ENCODE peak calls at places on chromosomes 4 and X, in eight cellular contexts. One of them, this sample, is unnamed.

GRCh38 chr4:189124149-189124758 is 816.4 kb upstream of the FRG1 start:
- DNase-seq in hepatocyte: peak; percentile 62
- DNase-seq in T-helper 2 cell: no peak
- DNase-seq in kidney glomerular epithelial cell: peak; percentile 14
- DNase-seq in T-helper 17 cell: no peak
- DNase-seq in spleen: no peak
- DNase-seq in NCI-H774: no peak
- DNase-seq in psoas muscle: no peak
- DNase-seq in this sample: no peak

GRCh38 chrX:71625471-71625870 is 7.2 kb upstream of the CXCR3 start:
- DNase-seq in hepatocyte: no peak
- DNase-seq in T-helper 2 cell: no peak
- DNase-seq in kidney glomerular epithelial cell: no peak
- DNase-seq in T-helper 17 cell: no peak
- DNase-seq in spleen: no peak
- DNase-seq in NCI-H774: no peak
- DNase-seq in psoas muscle: no peak
- DNase-seq in this sample: no peak

GRCh38 chr4:53365121-53365485 is 758 bp downstream of the SCFD2 start:
- DNase-seq in hepatocyte: peak; percentile 18
- DNase-seq in T-helper 2 cell: no peak
- DNase-seq in kidney glomerular epithelial cell: no peak
- DNase-seq in T-helper 17 cell: no peak
- DNase-seq in spleen: no peak
- DNase-seq in NCI-H774: no peak
- DNase-seq in psoas muscle: no peak
- DNase-seq in this sample: no peak

GRCh38 chr4:186642998-186643397 is 80.7 kb downstream of the FAT1 start:
- DNase-seq in hepatocyte: no peak
- DNase-seq in T-helper 2 cell: no peak
- DNase-seq in kidney glomerular epithelial cell: no peak
- DNase-seq in T-helper 17 cell: no peak
- DNase-seq in spleen: no peak
- DNase-seq in NCI-H774: no peak
- DNase-seq in psoas muscle: no peak
- DNase-seq in this sample: no peak

GRCh38 chr4:89279385-89279784 is 28.2 kb downstream of the GPRIN3 start:
- DNase-seq in hepatocyte: no peak
- DNase-seq in T-helper 2 cell: no peak
- DNase-seq in kidney glomerular epithelial cell: no peak
- DNase-seq in T-helper 17 cell: no peak
- DNase-seq in spleen: no peak
- DNase-seq in NCI-H774: no peak
- DNase-seq in psoas muscle: no peak
- DNase-seq in this sample: no peak

GRCh38 chr4:22730049-22730448 is 37.3 kb downstream of the GBA3 start:
- DNase-seq in hepatocyte: no peak
- DNase-seq in T-helper 2 cell: no peak
- DNase-seq in kidney glomerular epithelial cell: no peak
- DNase-seq in T-helper 17 cell: no peak
- DNase-seq in spleen: no peak
- DNase-seq in NCI-H774: no peak
- DNase-seq in psoas muscle: no peak
- DNase-seq in this sample: no peak

GRCh38 chr4:108480881-108481280 is 139.5 kb upstream of the RPL34 start:
- DNase-seq in hepatocyte: no peak
- DNase-seq in T-helper 2 cell: no peak
- DNase-seq in kidney glomerular epithelial cell: no peak
- DNase-seq in T-helper 17 cell: no peak
- DNase-seq in spleen: no peak
- DNase-seq in NCI-H774: no peak
- DNase-seq in psoas muscle: no peak
- DNase-seq in this sample: no peak

GRCh38 chr4:76526585-76526990 is 91.6 kb downstream of the SHROOM3 start:
- DNase-seq in hepatocyte: peak; percentile 62
- DNase-seq in T-helper 2 cell: no peak
- DNase-seq in kidney glomerular epithelial cell: peak; percentile 34
- DNase-seq in T-helper 17 cell: no peak
- DNase-seq in spleen: no peak
- DNase-seq in NCI-H774: no peak
- DNase-seq in psoas muscle: no peak
- DNase-seq in this sample: no peak

GRCh38 chr4:144449623-144450022 is 196.3 kb upstream of the HHIP start:
- DNase-seq in hepatocyte: peak; percentile 61
- DNase-seq in T-helper 2 cell: no peak
- DNase-seq in kidney glomerular epithelial cell: no peak
- DNase-seq in T-helper 17 cell: no peak
- DNase-seq in spleen: peak; percentile 37
- DNase-seq in NCI-H774: no peak
- DNase-seq in psoas muscle: peak; percentile 20
- DNase-seq in this sample: no peak

GRCh38 chr4:100631281-100631968 is 113.6 kb upstream of the EMCN start:
- DNase-seq in hepatocyte: no peak
- DNase-seq in T-helper 2 cell: no peak
- DNase-seq in kidney glomerular epithelial cell: no peak
- DNase-seq in T-helper 17 cell: no peak
- DNase-seq in spleen: no peak
- DNase-seq in NCI-H774: no peak
- DNase-seq in psoas muscle: no peak
- DNase-seq in this sample: no peak

GRCh38 chrX:66731398-66731797 is 92.5 kb upstream of the EDA2R start:
- DNase-seq in hepatocyte: peak; percentile 14
- DNase-seq in T-helper 2 cell: no peak
- DNase-seq in kidney glomerular epithelial cell: no peak
- DNase-seq in T-helper 17 cell: no peak
- DNase-seq in spleen: no peak
- DNase-seq in NCI-H774: no peak
- DNase-seq in psoas muscle: no peak
- DNase-seq in this sample: no peak

GRCh38 chrX:134388161-134389109 is 71.5 kb upstream of the HPRT1 start:
- DNase-seq in hepatocyte: no peak
- DNase-seq in T-helper 2 cell: no peak
- DNase-seq in kidney glomerular epithelial cell: peak; percentile 2
- DNase-seq in T-helper 17 cell: no peak
- DNase-seq in spleen: no peak
- DNase-seq in NCI-H774: no peak
- DNase-seq in psoas muscle: no peak
- DNase-seq in this sample: no peak

GRCh38 chrX:72130762-72131231 is 918 bp downstream of the RTL5 start:
- DNase-seq in hepatocyte: no peak
- DNase-seq in T-helper 2 cell: no peak
- DNase-seq in kidney glomerular epithelial cell: no peak
- DNase-seq in T-helper 17 cell: no peak
- DNase-seq in spleen: no peak
- DNase-seq in NCI-H774: no peak
- DNase-seq in psoas muscle: peak; percentile 20
- DNase-seq in this sample: no peak

GRCh38 chr4:41294445-41295062 is 37.8 kb downstream of the UCHL1 start:
- DNase-seq in hepatocyte: no peak
- DNase-seq in T-helper 2 cell: no peak
- DNase-seq in kidney glomerular epithelial cell: no peak
- DNase-seq in T-helper 17 cell: no peak
- DNase-seq in spleen: no peak
- DNase-seq in NCI-H774: no peak
- DNase-seq in psoas muscle: no peak
- DNase-seq in this sample: no peak

GRCh38 chrX:74578137-74578536 is 36.3 kb downstream of the RLIM start:
- DNase-seq in hepatocyte: no peak
- DNase-seq in T-helper 2 cell: no peak
- DNase-seq in kidney glomerular epithelial cell: no peak
- DNase-seq in T-helper 17 cell: no peak
- DNase-seq in spleen: no peak
- DNase-seq in NCI-H774: no peak
- DNase-seq in psoas muscle: no peak
- DNase-seq in this sample: no peak

GRCh38 chrX:97039363-97040029 is 155.8 kb downstream of the RPA4 start:
- DNase-seq in hepatocyte: peak; percentile 42
- DNase-seq in T-helper 2 cell: no peak
- DNase-seq in kidney glomerular epithelial cell: peak; percentile 24
- DNase-seq in T-helper 17 cell: no peak
- DNase-seq in spleen: no peak
- DNase-seq in NCI-H774: no peak
- DNase-seq in psoas muscle: peak; percentile 10
- DNase-seq in this sample: no peak

GRCh38 chr4:106497271-106497670 is 128.7 kb upstream of the GIMD1 start:
- DNase-seq in hepatocyte: no peak
- DNase-seq in T-helper 2 cell: no peak
- DNase-seq in kidney glomerular epithelial cell: no peak
- DNase-seq in T-helper 17 cell: no peak
- DNase-seq in spleen: no peak
- DNase-seq in NCI-H774: no peak
- DNase-seq in psoas muscle: no peak
- DNase-seq in this sample: no peak

GRCh38 chr4:168712316-168712855 is 215.5 kb downstream of the PALLD start:
- DNase-seq in hepatocyte: no peak
- DNase-seq in T-helper 2 cell: no peak
- DNase-seq in kidney glomerular epithelial cell: no peak
- DNase-seq in T-helper 17 cell: no peak
- DNase-seq in spleen: no peak
- DNase-seq in NCI-H774: no peak
- DNase-seq in psoas muscle: no peak
- DNase-seq in this sample: no peak

GRCh38 chr4:28799696-28800095 is 1920.5 kb upstream of the PCDH7 start:
- DNase-seq in hepatocyte: no peak
- DNase-seq in T-helper 2 cell: no peak
- DNase-seq in kidney glomerular epithelial cell: no peak
- DNase-seq in T-helper 17 cell: no peak
- DNase-seq in spleen: no peak
- DNase-seq in NCI-H774: no peak
- DNase-seq in psoas muscle: no peak
- DNase-seq in this sample: no peak

GRCh38 chr4:22315643-22316042 is 200.2 kb downstream of the ADGRA3 start:
- DNase-seq in hepatocyte: peak; percentile 5
- DNase-seq in T-helper 2 cell: no peak
- DNase-seq in kidney glomerular epithelial cell: no peak
- DNase-seq in T-helper 17 cell: no peak
- DNase-seq in spleen: no peak
- DNase-seq in NCI-H774: no peak
- DNase-seq in psoas muscle: no peak
- DNase-seq in this sample: no peak

GRCh38 chr4:48813984-48814383 is 16.9 kb upstream of the OCIAD1 start:
- DNase-seq in hepatocyte: no peak
- DNase-seq in T-helper 2 cell: no peak
- DNase-seq in kidney glomerular epithelial cell: no peak
- DNase-seq in T-helper 17 cell: no peak
- DNase-seq in spleen: no peak
- DNase-seq in NCI-H774: no peak
- DNase-seq in psoas muscle: no peak
- DNase-seq in this sample: no peak

GRCh38 chr4:168208957-168209614 is 109.5 kb downstream of the DDX60 start:
- DNase-seq in hepatocyte: no peak
- DNase-seq in T-helper 2 cell: no peak
- DNase-seq in kidney glomerular epithelial cell: no peak
- DNase-seq in T-helper 17 cell: no peak
- DNase-seq in spleen: no peak
- DNase-seq in NCI-H774: no peak
- DNase-seq in psoas muscle: no peak
- DNase-seq in this sample: no peak

GRCh38 chr4:148998719-148999118 is 556.5 kb upstream of the NR3C2 start:
- DNase-seq in hepatocyte: no peak
- DNase-seq in T-helper 2 cell: no peak
- DNase-seq in kidney glomerular epithelial cell: no peak
- DNase-seq in T-helper 17 cell: no peak
- DNase-seq in spleen: no peak
- DNase-seq in NCI-H774: no peak
- DNase-seq in psoas muscle: no peak
- DNase-seq in this sample: no peak

GRCh38 chr4:33316033-33316432 is 2595.9 kb downstream of the PCDH7 start:
- DNase-seq in hepatocyte: no peak
- DNase-seq in T-helper 2 cell: no peak
- DNase-seq in kidney glomerular epithelial cell: no peak
- DNase-seq in T-helper 17 cell: no peak
- DNase-seq in spleen: no peak
- DNase-seq in NCI-H774: no peak
- DNase-seq in psoas muscle: no peak
- DNase-seq in this sample: no peak

GRCh38 chr4:186723207-186724047 is at the start of gene FAT1:
- DNase-seq in hepatocyte: peak; percentile 90
- DNase-seq in T-helper 2 cell: no peak
- DNase-seq in kidney glomerular epithelial cell: no peak
- DNase-seq in T-helper 17 cell: no peak
- DNase-seq in spleen: no peak
- DNase-seq in NCI-H774: peak; percentile 53
- DNase-seq in psoas muscle: peak; percentile 72
- DNase-seq in this sample: no peak

GRCh38 chrX:136182394-136182793 is 35.1 kb downstream of the FHL1 start:
- DNase-seq in hepatocyte: no peak
- DNase-seq in T-helper 2 cell: no peak
- DNase-seq in kidney glomerular epithelial cell: no peak
- DNase-seq in T-helper 17 cell: no peak
- DNase-seq in spleen: no peak
- DNase-seq in NCI-H774: no peak
- DNase-seq in psoas muscle: no peak
- DNase-seq in this sample: no peak

GRCh38 chrX:50680990-50681389 is 133.0 kb downstream of the SHROOM4 start:
- DNase-seq in hepatocyte: no peak
- DNase-seq in T-helper 2 cell: no peak
- DNase-seq in kidney glomerular epithelial cell: no peak
- DNase-seq in T-helper 17 cell: no peak
- DNase-seq in spleen: no peak
- DNase-seq in NCI-H774: no peak
- DNase-seq in psoas muscle: no peak
- DNase-seq in this sample: no peak

GRCh38 chr4:184940500-184940899 is 77.8 kb upstream of the HELT start:
- DNase-seq in hepatocyte: no peak
- DNase-seq in T-helper 2 cell: no peak
- DNase-seq in kidney glomerular epithelial cell: no peak
- DNase-seq in T-helper 17 cell: no peak
- DNase-seq in spleen: no peak
- DNase-seq in NCI-H774: no peak
- DNase-seq in psoas muscle: no peak
- DNase-seq in this sample: no peak

GRCh38 chrX:38332505-38332904 is 5.2 kb upstream of the RPGR start:
- DNase-seq in hepatocyte: no peak
- DNase-seq in T-helper 2 cell: no peak
- DNase-seq in kidney glomerular epithelial cell: no peak
- DNase-seq in T-helper 17 cell: no peak
- DNase-seq in spleen: no peak
- DNase-seq in NCI-H774: no peak
- DNase-seq in psoas muscle: no peak
- DNase-seq in this sample: no peak

GRCh38 chr4:20281453-20281852 is 29.7 kb downstream of the SLIT2 start:
- DNase-seq in hepatocyte: no peak
- DNase-seq in T-helper 2 cell: no peak
- DNase-seq in kidney glomerular epithelial cell: no peak
- DNase-seq in T-helper 17 cell: no peak
- DNase-seq in spleen: no peak
- DNase-seq in NCI-H774: no peak
- DNase-seq in psoas muscle: no peak
- DNase-seq in this sample: no peak